ENCODE peak calls at places on chromosomes 12 and 14, in ten cellular contexts. One of them, this sample, is unnamed.

GRCh38 chr14:88852632-88853031 is 28.2 kb downstream of the TTC8 start:
- DNase-seq in GM23248: no peak
- DNase-seq in mammary epithelial cell: no peak
- DNase-seq in HCT116: no peak
- DNase-seq in PC-9: no peak
- DNase-seq in PC-3: no peak
- DNase-seq in A673: no peak
- DNase-seq in fibroblast of lung: no peak
- DNase-seq in MM.1S: no peak
- DNase-seq in DND-41: no peak
- DNase-seq in this sample: no peak

GRCh38 chr14:58740584-58740983 is 102.8 kb downstream of the DACT1 start:
- DNase-seq in GM23248: no peak
- DNase-seq in mammary epithelial cell: no peak
- DNase-seq in HCT116: no peak
- DNase-seq in PC-9: no peak
- DNase-seq in PC-3: no peak
- DNase-seq in A673: no peak
- DNase-seq in fibroblast of lung: no peak
- DNase-seq in MM.1S: no peak
- DNase-seq in DND-41: no peak
- DNase-seq in this sample: no peak

GRCh38 chr12:6033546-6033945 is 88.5 kb upstream of the ANO2 start:
- DNase-seq in GM23248: no peak
- DNase-seq in mammary epithelial cell: no peak
- DNase-seq in HCT116: no peak
- DNase-seq in PC-9: no peak
- DNase-seq in PC-3: no peak
- DNase-seq in A673: no peak
- DNase-seq in fibroblast of lung: peak
- DNase-seq in MM.1S: no peak
- DNase-seq in DND-41: no peak
- DNase-seq in this sample: no peak

GRCh38 chr14:103716091-103716801 is 636 bp downstream of the ZFYVE21 start:
- DNase-seq in GM23248: peak
- DNase-seq in mammary epithelial cell: no peak
- DNase-seq in HCT116: no peak
- DNase-seq in PC-9: no peak
- DNase-seq in PC-3: no peak
- DNase-seq in A673: no peak
- DNase-seq in fibroblast of lung: no peak
- DNase-seq in MM.1S: peak
- DNase-seq in DND-41: peak
- DNase-seq in this sample: no peak

GRCh38 chr14:54818201-54819133 is 84.2 kb downstream of the GCH1 start:
- DNase-seq in GM23248: peak
- DNase-seq in mammary epithelial cell: no peak
- DNase-seq in HCT116: no peak
- DNase-seq in PC-9: peak
- DNase-seq in PC-3: peak
- DNase-seq in A673: peak
- DNase-seq in fibroblast of lung: peak
- DNase-seq in MM.1S: no peak
- DNase-seq in DND-41: no peak
- DNase-seq in this sample: peak

GRCh38 chr12:50862316-50862715 is 19.6 kb downstream of the TMPRSS12 start:
- DNase-seq in GM23248: peak
- DNase-seq in mammary epithelial cell: peak
- DNase-seq in HCT116: no peak
- DNase-seq in PC-9: peak
- DNase-seq in PC-3: peak
- DNase-seq in A673: no peak
- DNase-seq in fibroblast of lung: peak
- DNase-seq in MM.1S: no peak
- DNase-seq in DND-41: no peak
- DNase-seq in this sample: no peak

GRCh38 chr12:119180380-119181040 is 1.8 kb downstream of the HSPB8 start:
- DNase-seq in GM23248: peak
- DNase-seq in mammary epithelial cell: no peak
- DNase-seq in HCT116: no peak
- DNase-seq in PC-9: no peak
- DNase-seq in PC-3: no peak
- DNase-seq in A673: no peak
- DNase-seq in fibroblast of lung: peak
- DNase-seq in MM.1S: no peak
- DNase-seq in DND-41: no peak
- DNase-seq in this sample: no peak

GRCh38 chr14:54673193-54674121 is 106.5 kb downstream of the SAMD4A start:
- DNase-seq in GM23248: no peak
- DNase-seq in mammary epithelial cell: no peak
- DNase-seq in HCT116: no peak
- DNase-seq in PC-9: no peak
- DNase-seq in PC-3: no peak
- DNase-seq in A673: peak
- DNase-seq in fibroblast of lung: peak
- DNase-seq in MM.1S: no peak
- DNase-seq in DND-41: no peak
- DNase-seq in this sample: no peak

GRCh38 chr12:23830210-23830609 is 119.3 kb downstream of the SOX5 start:
- DNase-seq in GM23248: no peak
- DNase-seq in mammary epithelial cell: no peak
- DNase-seq in HCT116: no peak
- DNase-seq in PC-9: no peak
- DNase-seq in PC-3: no peak
- DNase-seq in A673: no peak
- DNase-seq in fibroblast of lung: no peak
- DNase-seq in MM.1S: no peak
- DNase-seq in DND-41: no peak
- DNase-seq in this sample: peak

GRCh38 chr14:59215353-59215752 is 26.9 kb downstream of the DAAM1 start:
- DNase-seq in GM23248: peak
- DNase-seq in mammary epithelial cell: no peak
- DNase-seq in HCT116: no peak
- DNase-seq in PC-9: no peak
- DNase-seq in PC-3: no peak
- DNase-seq in A673: no peak
- DNase-seq in fibroblast of lung: peak
- DNase-seq in MM.1S: no peak
- DNase-seq in DND-41: no peak
- DNase-seq in this sample: no peak

GRCh38 chr14:67815573-67816235 is 686 bp downstream of the ZFYVE26 start:
- DNase-seq in GM23248: peak
- DNase-seq in mammary epithelial cell: peak
- DNase-seq in HCT116: no peak
- DNase-seq in PC-9: peak
- DNase-seq in PC-3: peak
- DNase-seq in A673: no peak
- DNase-seq in fibroblast of lung: peak
- DNase-seq in MM.1S: peak
- DNase-seq in DND-41: no peak
- DNase-seq in this sample: peak

GRCh38 chr12:75750950-75751349 is 239.5 kb upstream of the KRR1 start:
- DNase-seq in GM23248: peak
- DNase-seq in mammary epithelial cell: no peak
- DNase-seq in HCT116: no peak
- DNase-seq in PC-9: no peak
- DNase-seq in PC-3: no peak
- DNase-seq in A673: no peak
- DNase-seq in fibroblast of lung: peak
- DNase-seq in MM.1S: no peak
- DNase-seq in DND-41: no peak
- DNase-seq in this sample: no peak

GRCh38 chr12:127832172-127832571 is 434.8 kb upstream of the TMEM132C start:
- DNase-seq in GM23248: no peak
- DNase-seq in mammary epithelial cell: no peak
- DNase-seq in HCT116: no peak
- DNase-seq in PC-9: no peak
- DNase-seq in PC-3: no peak
- DNase-seq in A673: no peak
- DNase-seq in fibroblast of lung: no peak
- DNase-seq in MM.1S: no peak
- DNase-seq in DND-41: no peak
- DNase-seq in this sample: no peak

GRCh38 chr12:114701104-114701414 is 17.1 kb upstream of the TBX3 start:
- DNase-seq in GM23248: peak
- DNase-seq in mammary epithelial cell: no peak
- DNase-seq in HCT116: no peak
- DNase-seq in PC-9: no peak
- DNase-seq in PC-3: no peak
- DNase-seq in A673: no peak
- DNase-seq in fibroblast of lung: no peak
- DNase-seq in MM.1S: no peak
- DNase-seq in DND-41: no peak
- DNase-seq in this sample: peak
- TF ChIP-seq EZH2 in GM23248: no peak
- TF ChIP-seq EZH2 in mammary epithelial cell: no peak
- TF ChIP-seq EZH2 in HCT116: no peak
- TF ChIP-seq EZH2 in PC-9: no peak
- TF ChIP-seq EZH2 in PC-3: no peak
- TF ChIP-seq EZH2 in A673: no peak
- TF ChIP-seq EZH2 in fibroblast of lung: no peak
- TF ChIP-seq EZH2 in MM.1S: no peak
- TF ChIP-seq EZH2 in DND-41: no peak
- TF ChIP-seq EZH2 in this sample: no peak

GRCh38 chr14:105168979-105169507 is 467 bp upstream of the JAG2 start:
- DNase-seq in GM23248: peak
- DNase-seq in mammary epithelial cell: peak
- DNase-seq in HCT116: no peak
- DNase-seq in PC-9: no peak
- DNase-seq in PC-3: no peak
- DNase-seq in A673: peak
- DNase-seq in fibroblast of lung: no peak
- DNase-seq in MM.1S: no peak
- DNase-seq in DND-41: no peak
- DNase-seq in this sample: peak

GRCh38 chr14:105168496-105168978 is at the start of gene JAG2:
- DNase-seq in GM23248: peak
- DNase-seq in mammary epithelial cell: peak
- DNase-seq in HCT116: no peak
- DNase-seq in PC-9: no peak
- DNase-seq in PC-3: peak
- DNase-seq in A673: peak
- DNase-seq in fibroblast of lung: peak
- DNase-seq in MM.1S: peak
- DNase-seq in DND-41: no peak
- DNase-seq in this sample: peak

GRCh38 chr14:105167303-105168092 is 1.1 kb downstream of the JAG2 start:
- DNase-seq in GM23248: peak
- DNase-seq in mammary epithelial cell: peak
- DNase-seq in HCT116: no peak
- DNase-seq in PC-9: no peak
- DNase-seq in PC-3: peak
- DNase-seq in A673: no peak
- DNase-seq in fibroblast of lung: no peak
- DNase-seq in MM.1S: no peak
- DNase-seq in DND-41: no peak
- DNase-seq in this sample: peak

GRCh38 chr14:105166571-105167302 is 1.8 kb downstream of the JAG2 start:
- DNase-seq in GM23248: no peak
- DNase-seq in mammary epithelial cell: peak
- DNase-seq in HCT116: no peak
- DNase-seq in PC-9: no peak
- DNase-seq in PC-3: no peak
- DNase-seq in A673: no peak
- DNase-seq in fibroblast of lung: no peak
- DNase-seq in MM.1S: no peak
- DNase-seq in DND-41: no peak
- DNase-seq in this sample: no peak

DNA sequence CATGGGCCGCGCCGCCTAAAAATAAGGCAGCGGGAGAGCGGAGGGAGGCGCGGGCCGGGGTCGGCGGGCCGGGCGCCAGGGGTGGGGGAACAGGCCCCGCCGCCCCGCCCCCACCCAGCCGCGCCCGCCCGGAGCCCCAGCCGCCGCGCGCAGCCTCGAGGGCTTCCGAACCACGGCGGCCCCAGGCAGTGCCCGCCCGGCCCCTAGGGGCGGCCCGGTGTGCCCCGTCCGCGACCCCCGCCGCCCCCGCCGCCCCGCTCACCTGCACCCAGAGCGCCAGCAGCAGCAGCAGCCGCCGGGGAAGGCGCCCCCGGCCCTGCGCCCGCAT is 519 bp downstream of the JAG2 start:
- DNase-seq in GM23248: no peak
- DNase-seq in mammary epithelial cell: no peak
- DNase-seq in HCT116: no peak
- DNase-seq in PC-9: no peak
- DNase-seq in PC-3: no peak
- DNase-seq in A673: no peak
- DNase-seq in fibroblast of lung: no peak
- DNase-seq in MM.1S: no peak
- DNase-seq in DND-41: no peak
- DNase-seq in this sample: no peak
- TF ChIP-seq EZH2 in GM23248: no peak
- TF ChIP-seq EZH2 in mammary epithelial cell: no peak
- TF ChIP-seq EZH2 in HCT116: no peak
- TF ChIP-seq EZH2 in PC-9: no peak
- TF ChIP-seq EZH2 in PC-3: no peak
- TF ChIP-seq EZH2 in A673: no peak
- TF ChIP-seq EZH2 in fibroblast of lung: no peak
- TF ChIP-seq EZH2 in MM.1S: no peak
- TF ChIP-seq EZH2 in DND-41: no peak
- TF ChIP-seq EZH2 in this sample: no peak

GRCh38 chr12:57459750-57460400 is at the start of gene GLI1:
- DNase-seq in GM23248: peak
- DNase-seq in mammary epithelial cell: no peak
- DNase-seq in HCT116: no peak
- DNase-seq in PC-9: no peak
- DNase-seq in PC-3: no peak
- DNase-seq in A673: peak
- DNase-seq in fibroblast of lung: no peak
- DNase-seq in MM.1S: no peak
- DNase-seq in DND-41: no peak
- DNase-seq in this sample: peak
- TF ChIP-seq EZH2 in GM23248: no peak
- TF ChIP-seq EZH2 in mammary epithelial cell: no peak
- TF ChIP-seq EZH2 in HCT116: no peak
- TF ChIP-seq EZH2 in PC-9: no peak
- TF ChIP-seq EZH2 in PC-3: no peak
- TF ChIP-seq EZH2 in A673: no peak
- TF ChIP-seq EZH2 in fibroblast of lung: no peak
- TF ChIP-seq EZH2 in MM.1S: no peak
- TF ChIP-seq EZH2 in DND-41: no peak
- TF ChIP-seq EZH2 in this sample: peak

DNA sequence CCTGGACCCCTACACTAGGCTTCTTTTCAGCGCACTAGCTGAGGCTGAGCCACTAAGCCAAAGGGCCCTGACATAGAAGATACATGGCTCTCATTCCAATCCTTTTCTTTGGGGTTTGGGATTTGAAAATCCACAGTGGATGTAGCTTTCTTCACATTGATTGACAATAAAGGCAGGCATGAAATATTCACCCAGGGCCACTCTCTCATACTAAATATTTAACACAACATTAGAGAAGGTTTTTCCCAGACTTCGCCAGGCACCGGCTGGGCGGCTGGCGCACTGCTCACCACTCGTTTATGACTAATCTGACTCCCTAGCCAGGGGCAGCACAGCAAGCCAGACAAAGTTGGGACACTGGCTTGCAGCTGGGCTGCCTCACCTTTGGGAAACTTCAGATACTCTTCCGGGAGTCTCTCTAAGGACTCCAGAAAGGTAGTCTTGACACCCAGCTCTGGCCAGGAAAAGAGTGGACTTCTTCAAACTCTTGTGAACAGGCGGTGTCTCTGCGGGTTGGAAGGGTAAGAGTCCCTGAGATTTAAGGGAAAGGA is 699 bp upstream of the HOXC11 start:
- DNase-seq in GM23248: peak
- DNase-seq in mammary epithelial cell: peak
- DNase-seq in HCT116: no peak
- DNase-seq in PC-9: peak
- DNase-seq in PC-3: peak
- DNase-seq in A673: no peak
- DNase-seq in fibroblast of lung: no peak
- DNase-seq in MM.1S: no peak
- DNase-seq in DND-41: no peak
- DNase-seq in this sample: no peak
- TF ChIP-seq EZH2 in GM23248: no peak
- TF ChIP-seq EZH2 in mammary epithelial cell: no peak
- TF ChIP-seq EZH2 in HCT116: no peak
- TF ChIP-seq EZH2 in PC-9: no peak
- TF ChIP-seq EZH2 in PC-3: no peak
- TF ChIP-seq EZH2 in A673: no peak
- TF ChIP-seq EZH2 in fibroblast of lung: no peak
- TF ChIP-seq EZH2 in MM.1S: no peak
- TF ChIP-seq EZH2 in DND-41: no peak
- TF ChIP-seq EZH2 in this sample: no peak